ENCODE peak calls at places on chromosomes 13 and 19, in nine cellular contexts. X is esophagus squamous epithelium, E is cardiac muscle cell, P is stomach, T is neural progenitor cell, A is heart left ventricle, F is psoas muscle, V is endodermal cell, C is left ventricle myocardium inferior. U is an unnamed sample.

GRCh38 chr13:20911037-20911436 is 8.5 kb upstream of the XPO4 start:
- DNase-seq in X (no peak), E (no peak), P (no peak), T (no peak), A (no peak), F (no peak), V (no peak), C (no peak), U (no peak)

GRCh38 chr13:102799544-102800144 is 725 bp downstream of the BIVM start:
- DNase-seq in X (no peak), E (no peak), P (peak; percentile 29), T (peak; percentile 46), A (peak; percentile 45), F (peak; percentile 57), V (peak; percentile 73), C (no peak), U (peak; percentile 43)

GRCh38 chr19:14248578-14249011 is 42.6 kb upstream of the ADGRL1 start:
- DNase-seq in X (no peak), E (peak; percentile 91), P (no peak), T (peak; percentile 93), A (no peak), F (no peak), V (peak; percentile 95), C (peak; percentile 18), U (peak; percentile 29)

GRCh38 chr13:73036566-73036965 is 22.2 kb upstream of the KLF5 start:
- DNase-seq in X (no peak), E (no peak), P (no peak), T (no peak), A (no peak), F (no peak), V (no peak), C (no peak), U (no peak)

GRCh38 chr19:2230807-2231533 is 5.2 kb downstream of the PLEKHJ1 start:
- DNase-seq in X (no peak), E (no peak), P (no peak), T (no peak), A (no peak), F (no peak), V (no peak), C (no peak), U (no peak)

GRCh38 chr13:95267662-95268369 is 33.4 kb downstream of the ABCC4 start:
- DNase-seq in X (no peak), E (peak; percentile 81), P (peak; percentile 33), T (no peak), A (no peak), F (no peak), V (no peak), C (no peak), U (peak; percentile 49)

GRCh38 chr19:35861640-35862160 is 5.0 kb downstream of the KIRREL2 start:
- DNase-seq in X (no peak), E (no peak), P (no peak), T (peak; percentile 19), A (no peak), F (no peak), V (peak; percentile 63), C (no peak), U (no peak)

GRCh38 chr19:6790194-6791128 is 18.0 kb downstream of the VAV1 start:
- DNase-seq in X (no peak), E (peak; percentile 26), P (no peak), T (no peak), A (no peak), F (no peak), V (no peak), C (no peak), U (no peak)

GRCh38 chr13:24670927-24671326 is 9.3 kb upstream of the ATP12A start:
- DNase-seq in X (no peak), E (peak; percentile 23), P (no peak), T (peak; percentile 77), A (no peak), F (no peak), V (peak; percentile 87), C (no peak), U (peak; percentile 63)

GRCh38 chr13:48902421-48902820 is 73.3 kb upstream of the FNDC3A start:
- DNase-seq in X (no peak), E (peak; percentile 36), P (no peak), T (peak; percentile 82), A (no peak), F (no peak), V (peak; percentile 56), C (no peak), U (peak; percentile 5)

GRCh38 chr13:29969286-29969685 is 118.9 kb upstream of the UBL3 start:
- DNase-seq in X (no peak), E (peak; percentile 91), P (no peak), T (no peak), A (no peak), F (no peak), V (no peak), C (no peak), U (no peak)

GRCh38 chr13:112574476-112575294 is 13.3 kb downstream of the TUBGCP3 start:
- DNase-seq in X (no peak), E (no peak), P (no peak), T (no peak), A (no peak), F (no peak), V (no peak), C (no peak), U (no peak)

GRCh38 chr19:5290336-5291262 is 50.0 kb downstream of the PTPRS start:
- DNase-seq in X (no peak), E (no peak), P (no peak), T (no peak), A (no peak), F (no peak), V (no peak), C (no peak), U (no peak)

GRCh38 chr19:5293607-5294089 is 47.0 kb downstream of the PTPRS start:
- DNase-seq in X (no peak), E (peak; percentile 49), P (peak; percentile 49), T (peak; percentile 88), A (no peak), F (peak; percentile 48), V (peak; percentile 89), C (no peak), U (no peak)

GRCh38 chr19:5292453-5292842 is 48.2 kb downstream of the PTPRS start:
- DNase-seq in X (no peak), E (no peak), P (peak; percentile 60), T (no peak), A (no peak), F (no peak), V (no peak), C (no peak), U (no peak)

GRCh38 chr19:5292843-5293606 is 47.6 kb downstream of the PTPRS start:
- DNase-seq in X (no peak), E (peak; percentile 74), P (peak; percentile 70), T (peak; percentile 96), A (peak; percentile 57), F (peak; percentile 71), V (peak; percentile 93), C (peak; percentile 64), U (no peak)

DNA sequence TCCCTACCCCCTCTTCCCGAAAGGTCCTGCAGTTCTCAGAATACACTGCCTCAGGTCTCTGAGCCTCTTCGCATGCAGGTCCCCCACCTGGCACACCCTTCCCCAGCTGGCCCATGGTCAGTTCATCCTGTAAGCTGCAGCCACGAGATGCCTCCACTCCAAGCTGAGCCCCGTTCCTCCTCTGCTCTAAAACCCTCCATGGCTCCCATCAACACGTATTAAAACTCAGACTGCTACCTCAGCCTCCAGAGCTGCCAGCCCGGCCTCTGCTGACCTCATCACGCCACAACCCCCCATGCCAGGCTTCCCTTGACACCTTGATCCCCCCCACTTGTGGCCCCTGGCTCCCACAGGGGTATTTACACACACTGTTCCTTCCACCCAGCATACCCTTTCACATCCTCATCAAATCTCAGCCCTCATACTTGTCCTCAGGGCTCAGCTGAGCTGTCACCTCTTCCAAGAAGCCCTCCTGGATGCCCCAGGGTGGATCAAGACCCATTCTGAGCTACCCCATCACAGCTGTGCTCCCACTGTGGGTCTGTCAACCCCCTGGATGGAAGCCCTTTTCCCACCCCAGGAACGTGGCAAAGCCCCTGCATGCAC is 48.9 kb downstream of the PTPRS start:
- DNase-seq in X (no peak), E (no peak), P (no peak), T (no peak), A (no peak), F (no peak), V (no peak), C (no peak), U (no peak)
- H3K4me3 ChIP-seq in X (peak overlapping the region; percentile 72), E (peak overlapping the region; percentile 46), P (peak overlapping the region; percentile 84), T (peak overlapping the region; percentile 96), A (peak overlapping the region; percentile 81), F (peak overlapping the region; percentile 85), V (peak overlapping the region; percentile 74), C (peak overlapping the region; percentile 87), U (no peak overlapping the region)

GRCh38 chr19:18610556-18611326 is 1.9 kb upstream of the TMEM59L start:
- DNase-seq in X (no peak), E (no peak), P (no peak), T (peak; percentile 70), A (no peak), F (no peak), V (peak; percentile 81), C (no peak), U (no peak)
- H3K27me3 ChIP-seq in X (peaks cover 52% of the 10 kb centered on the region), E (peaks cover 97% of the 10 kb centered on the region), P (peaks cover 41% of the 10 kb centered on the region), T (peaks cover 98% of the 10 kb centered on the region), A (peaks cover 83% of the 10 kb centered on the region), F (peaks cover 47% of the 10 kb centered on the region), V (peaks cover 95% of the 10 kb centered on the region), C (peaks cover 96% of the 10 kb centered on the region), U (peaks cover 15% of the 10 kb centered on the region)

DNA sequence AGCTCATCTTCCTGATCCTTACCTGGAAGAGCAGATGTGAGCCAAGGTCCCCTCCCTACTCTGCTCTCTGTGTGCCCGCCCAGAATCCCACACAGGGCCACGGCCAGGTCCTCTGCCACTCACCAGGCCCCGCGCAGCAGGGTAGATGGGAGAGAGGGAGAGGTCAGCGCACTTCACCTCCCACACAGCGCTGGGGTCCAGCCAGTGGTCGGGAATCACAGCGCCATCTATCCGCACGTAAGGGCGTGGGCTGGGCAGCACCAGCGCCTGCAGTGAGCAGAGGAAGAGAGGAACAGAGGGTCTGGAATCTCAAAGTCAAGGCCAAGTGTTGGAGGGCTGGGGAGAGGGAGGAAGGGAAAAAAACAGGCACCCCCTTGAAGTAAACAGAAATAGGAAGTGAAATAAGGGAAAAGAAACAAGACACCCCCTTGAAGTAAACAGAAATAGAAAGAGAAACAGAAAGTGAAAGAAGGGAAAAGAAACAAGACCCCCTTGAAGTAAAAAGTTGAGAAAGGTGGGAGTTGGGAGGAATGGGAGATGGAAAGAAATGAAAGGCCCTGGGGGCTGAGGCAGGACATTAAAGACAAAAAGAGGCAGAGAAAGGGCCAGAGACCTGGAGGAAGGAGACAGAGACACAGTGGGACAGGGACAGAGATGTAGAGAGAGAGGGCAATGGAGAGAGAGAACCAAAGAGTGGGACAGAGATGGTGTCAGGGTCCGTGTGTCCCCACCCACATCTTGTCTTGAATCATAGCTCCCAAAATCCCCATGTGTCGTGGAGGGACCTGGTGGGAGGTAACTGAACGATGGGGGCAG is 7.1 kb upstream of the PLA2G4C start:
- DNase-seq in X (no peak), E (no peak), P (no peak), T (no peak), A (no peak), F (no peak), V (peak; percentile 67), C (no peak), U (no peak)
- TF ChIP-seq CTCF in X (no peak), E (no peak), P (no peak), T (no peak), A (no peak), F (no peak), V (peak; percentile 59), C (no peak), U (no peak)

DNA sequence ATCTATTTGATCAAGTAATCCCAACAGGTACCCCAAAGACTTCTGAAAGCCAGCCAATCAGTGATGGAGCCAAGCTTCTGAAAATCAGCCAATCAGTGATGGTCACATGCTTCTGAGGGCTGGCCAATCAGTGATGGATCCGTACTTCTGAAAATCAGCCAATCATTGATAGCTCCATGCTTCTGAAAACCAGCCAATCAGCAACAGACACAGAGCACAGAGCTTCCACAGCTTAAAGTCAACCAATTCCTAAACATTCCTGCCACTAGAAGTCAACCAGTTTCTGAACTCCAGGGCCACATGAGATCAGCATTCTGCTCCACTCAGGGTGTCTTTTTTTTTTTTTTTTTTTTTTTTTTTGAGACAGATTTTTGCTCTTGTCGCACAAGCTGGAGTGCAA is 8.2 kb upstream of the HSD17B14 start:
- DNase-seq in X (no peak), E (peak; percentile 43), P (no peak), T (peak; percentile 34), A (no peak), F (no peak), V (peak; percentile 65), C (no peak), U (peak; percentile 80)
- H3K4me3 ChIP-seq in X (no peak overlapping the region), E (no peak overlapping the region), P (no peak overlapping the region), T (no peak overlapping the region), A (no peak overlapping the region), F (no peak overlapping the region), V (no peak overlapping the region), C (no peak overlapping the region), U (no peak overlapping the region)

U was measured in Caco-2.